ENCODE peak calls at places on chromosome 10, in nine cellular contexts. One of them, this sample, is unnamed. For H3K9me3, the result is how much of the 10 kb centered on the place peaks cover.

GRCh38 chr10:23918090-23918704 is 290.7 kb upstream of the KIAA1217 start:
- DNase-seq in gastrocnemius medialis: no peak
- DNase-seq in lower lobe of right lung: no peak
- DNase-seq in heart left ventricle: peak
- DNase-seq in CD8-positive, alpha-beta T cell: no peak
- DNase-seq in left lung: no peak
- DNase-seq in SJSA1: no peak
- DNase-seq in OCI-LY7: no peak
- DNase-seq in ovary: no peak
- DNase-seq in this sample: no peak

GRCh38 chr10:67969875-67970274 is 85.4 kb downstream of the SIRT1 start:
- DNase-seq in gastrocnemius medialis: no peak
- DNase-seq in lower lobe of right lung: no peak
- DNase-seq in heart left ventricle: no peak
- DNase-seq in CD8-positive, alpha-beta T cell: no peak
- DNase-seq in left lung: no peak
- DNase-seq in SJSA1: no peak
- DNase-seq in OCI-LY7: no peak
- DNase-seq in ovary: no peak
- DNase-seq in this sample: no peak

GRCh38 chr10:113045155-113046055 is 95.4 kb downstream of the TCF7L2 start:
- DNase-seq in gastrocnemius medialis: no peak
- DNase-seq in lower lobe of right lung: peak
- DNase-seq in heart left ventricle: no peak
- DNase-seq in CD8-positive, alpha-beta T cell: no peak
- DNase-seq in left lung: no peak
- DNase-seq in SJSA1: peak
- DNase-seq in OCI-LY7: no peak
- DNase-seq in ovary: no peak
- DNase-seq in this sample: no peak

GRCh38 chr10:116787018-116787674 is 44.8 kb upstream of the HSPA12A start:
- DNase-seq in gastrocnemius medialis: no peak
- DNase-seq in lower lobe of right lung: no peak
- DNase-seq in heart left ventricle: no peak
- DNase-seq in CD8-positive, alpha-beta T cell: no peak
- DNase-seq in left lung: no peak
- DNase-seq in SJSA1: no peak
- DNase-seq in OCI-LY7: no peak
- DNase-seq in ovary: no peak
- DNase-seq in this sample: no peak

GRCh38 chr10:15213461-15213861 is 45.0 kb upstream of the NMT2 start:
- DNase-seq in gastrocnemius medialis: no peak
- DNase-seq in lower lobe of right lung: no peak
- DNase-seq in heart left ventricle: no peak
- DNase-seq in CD8-positive, alpha-beta T cell: no peak
- DNase-seq in left lung: no peak
- DNase-seq in SJSA1: no peak
- DNase-seq in OCI-LY7: no peak
- DNase-seq in ovary: no peak
- DNase-seq in this sample: no peak

GRCh38 chr10:93481931-93482834 is at the start of gene MYOF:
- DNase-seq in gastrocnemius medialis: no peak
- DNase-seq in lower lobe of right lung: peak
- DNase-seq in heart left ventricle: peak
- DNase-seq in CD8-positive, alpha-beta T cell: peak
- DNase-seq in left lung: peak
- DNase-seq in SJSA1: peak
- DNase-seq in OCI-LY7: peak
- DNase-seq in ovary: peak
- DNase-seq in this sample: peak

GRCh38 chr10:60359066-60359465 is 30.6 kb downstream of the ANK3 start:
- DNase-seq in gastrocnemius medialis: no peak
- DNase-seq in lower lobe of right lung: no peak
- DNase-seq in heart left ventricle: no peak
- DNase-seq in CD8-positive, alpha-beta T cell: no peak
- DNase-seq in left lung: no peak
- DNase-seq in SJSA1: no peak
- DNase-seq in OCI-LY7: no peak
- DNase-seq in ovary: no peak
- DNase-seq in this sample: no peak

GRCh38 chr10:32952541-32953276 is 5.3 kb downstream of the ITGB1 start:
- DNase-seq in gastrocnemius medialis: no peak
- DNase-seq in lower lobe of right lung: no peak
- DNase-seq in heart left ventricle: no peak
- DNase-seq in CD8-positive, alpha-beta T cell: no peak
- DNase-seq in left lung: no peak
- DNase-seq in SJSA1: no peak
- DNase-seq in OCI-LY7: no peak
- DNase-seq in ovary: no peak
- DNase-seq in this sample: no peak

GRCh38 chr10:5976689-5977470 is 463 bp downstream of the IL15RA start:
- DNase-seq in gastrocnemius medialis: peak
- DNase-seq in lower lobe of right lung: peak
- DNase-seq in heart left ventricle: peak
- DNase-seq in CD8-positive, alpha-beta T cell: peak
- DNase-seq in left lung: peak
- DNase-seq in SJSA1: peak
- DNase-seq in OCI-LY7: peak
- DNase-seq in ovary: peak
- DNase-seq in this sample: peak

GRCh38 chr10:129955591-129956284 is 8.3 kb downstream of the EBF3 start:
- DNase-seq in gastrocnemius medialis: no peak
- DNase-seq in lower lobe of right lung: no peak
- DNase-seq in heart left ventricle: no peak
- DNase-seq in CD8-positive, alpha-beta T cell: no peak
- DNase-seq in left lung: no peak
- DNase-seq in SJSA1: no peak
- DNase-seq in OCI-LY7: no peak
- DNase-seq in ovary: no peak
- DNase-seq in this sample: peak

GRCh38 chr10:27747096-27747451 is 1.5 kb upstream of the MKX start:
- DNase-seq in gastrocnemius medialis: no peak
- DNase-seq in lower lobe of right lung: no peak
- DNase-seq in heart left ventricle: no peak
- DNase-seq in CD8-positive, alpha-beta T cell: no peak
- DNase-seq in left lung: no peak
- DNase-seq in SJSA1: no peak
- DNase-seq in OCI-LY7: no peak
- DNase-seq in ovary: no peak
- DNase-seq in this sample: no peak

GRCh38 chr10:79319372-79319771 is 27.9 kb upstream of the PPIF start:
- DNase-seq in gastrocnemius medialis: no peak
- DNase-seq in lower lobe of right lung: peak
- DNase-seq in heart left ventricle: no peak
- DNase-seq in CD8-positive, alpha-beta T cell: no peak
- DNase-seq in left lung: no peak
- DNase-seq in SJSA1: no peak
- DNase-seq in OCI-LY7: no peak
- DNase-seq in ovary: no peak
- DNase-seq in this sample: no peak

GRCh38 chr10:131437556-131438465 is 126.3 kb upstream of the TCERG1L start:
- DNase-seq in gastrocnemius medialis: no peak
- DNase-seq in lower lobe of right lung: no peak
- DNase-seq in heart left ventricle: no peak
- DNase-seq in CD8-positive, alpha-beta T cell: no peak
- DNase-seq in left lung: peak
- DNase-seq in SJSA1: no peak
- DNase-seq in OCI-LY7: no peak
- DNase-seq in ovary: no peak
- DNase-seq in this sample: no peak

GRCh38 chr10:62860946-62861345 is 44.8 kb upstream of the EGR2 start:
- DNase-seq in gastrocnemius medialis: no peak
- DNase-seq in lower lobe of right lung: no peak
- DNase-seq in heart left ventricle: no peak
- DNase-seq in CD8-positive, alpha-beta T cell: no peak
- DNase-seq in left lung: no peak
- DNase-seq in SJSA1: no peak
- DNase-seq in OCI-LY7: peak
- DNase-seq in ovary: no peak
- DNase-seq in this sample: peak

DNA sequence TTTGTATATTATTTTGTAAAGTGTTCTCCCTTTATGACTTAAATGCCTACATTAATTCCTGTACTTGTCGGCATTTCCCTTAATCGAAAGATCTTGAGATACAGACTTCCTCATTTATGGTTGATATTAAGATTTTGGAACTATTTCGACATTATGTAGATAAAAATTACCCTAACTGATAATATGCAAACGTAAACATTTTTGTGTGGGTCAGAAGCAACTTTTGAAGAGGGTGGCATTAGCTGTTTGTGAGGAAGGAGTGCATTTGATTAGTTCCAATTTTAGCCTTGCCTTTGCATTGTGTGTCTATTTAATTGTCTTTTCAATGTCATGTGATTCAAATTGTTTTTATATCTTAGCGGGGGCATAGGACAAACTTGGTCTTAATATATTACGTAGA is 114.7 kb downstream of the BICC1 start:
- DNase-seq in gastrocnemius medialis: no peak
- DNase-seq in lower lobe of right lung: no peak
- DNase-seq in heart left ventricle: no peak
- DNase-seq in CD8-positive, alpha-beta T cell: no peak
- DNase-seq in left lung: no peak
- DNase-seq in SJSA1: no peak
- DNase-seq in OCI-LY7: no peak
- DNase-seq in ovary: no peak
- DNase-seq in this sample: no peak
- H3K9me3 ChIP-seq in gastrocnemius medialis: under half
- H3K9me3 ChIP-seq in lower lobe of right lung: under half
- H3K9me3 ChIP-seq in heart left ventricle: under half
- H3K9me3 ChIP-seq in CD8-positive, alpha-beta T cell: under half
- H3K9me3 ChIP-seq in left lung: under half
- H3K9me3 ChIP-seq in SJSA1: under half
- H3K9me3 ChIP-seq in OCI-LY7: under half
- H3K9me3 ChIP-seq in ovary: under half
- H3K9me3 ChIP-seq in this sample: under half

DNA sequence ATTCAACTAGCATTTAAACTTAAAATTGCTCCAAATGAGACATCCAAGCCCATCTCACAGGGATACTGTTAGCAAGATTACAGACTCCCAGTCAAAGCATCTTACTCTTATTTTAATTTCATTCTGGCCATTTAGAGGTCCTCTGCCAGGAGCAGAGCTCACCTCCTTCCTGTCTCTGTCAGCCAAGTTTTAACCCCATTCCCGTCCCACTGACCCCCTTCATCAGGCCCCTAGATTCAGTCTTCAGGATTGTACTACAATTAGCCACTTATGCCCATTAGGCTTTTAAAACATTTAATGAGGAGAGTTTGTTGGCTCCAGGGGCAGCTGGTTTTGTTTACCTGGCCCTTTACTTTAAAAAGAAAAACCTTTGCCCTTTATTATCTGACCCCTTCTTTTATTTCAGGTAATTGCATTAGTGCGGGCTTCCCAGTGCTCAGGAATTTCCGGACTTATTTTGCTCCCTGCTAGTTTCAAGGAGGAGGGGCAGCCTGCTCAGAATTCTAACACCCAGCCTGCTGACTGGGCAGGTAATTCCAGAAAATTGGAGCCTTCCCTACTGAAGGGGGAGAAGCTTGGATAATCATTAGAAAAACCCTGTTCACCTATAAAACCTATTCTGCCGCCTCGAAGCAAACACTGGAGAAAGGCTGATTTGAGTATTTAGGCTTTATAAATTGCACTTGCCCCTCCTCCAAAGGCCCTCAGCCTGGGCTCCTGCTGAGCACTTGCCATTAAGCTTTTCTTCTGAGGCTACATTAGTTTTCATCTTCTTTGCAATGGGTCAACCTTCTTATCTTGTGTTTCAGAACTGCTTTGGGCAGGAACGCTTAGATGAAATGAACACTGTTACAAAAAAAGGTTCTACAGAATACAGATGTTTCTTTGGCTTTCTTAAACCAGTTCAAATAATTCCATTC is 200.5 kb upstream of the HPS1 start:
- DNase-seq in gastrocnemius medialis: no peak
- DNase-seq in lower lobe of right lung: no peak
- DNase-seq in heart left ventricle: no peak
- DNase-seq in CD8-positive, alpha-beta T cell: no peak
- DNase-seq in left lung: no peak
- DNase-seq in SJSA1: no peak
- DNase-seq in OCI-LY7: no peak
- DNase-seq in ovary: no peak
- DNase-seq in this sample: no peak
- H3K9me3 ChIP-seq in gastrocnemius medialis: under half
- H3K9me3 ChIP-seq in lower lobe of right lung: under half
- H3K9me3 ChIP-seq in heart left ventricle: under half
- H3K9me3 ChIP-seq in CD8-positive, alpha-beta T cell: under half
- H3K9me3 ChIP-seq in left lung: under half
- H3K9me3 ChIP-seq in SJSA1: under half
- H3K9me3 ChIP-seq in OCI-LY7: under half
- H3K9me3 ChIP-seq in ovary: under half
- H3K9me3 ChIP-seq in this sample: under half

DNA sequence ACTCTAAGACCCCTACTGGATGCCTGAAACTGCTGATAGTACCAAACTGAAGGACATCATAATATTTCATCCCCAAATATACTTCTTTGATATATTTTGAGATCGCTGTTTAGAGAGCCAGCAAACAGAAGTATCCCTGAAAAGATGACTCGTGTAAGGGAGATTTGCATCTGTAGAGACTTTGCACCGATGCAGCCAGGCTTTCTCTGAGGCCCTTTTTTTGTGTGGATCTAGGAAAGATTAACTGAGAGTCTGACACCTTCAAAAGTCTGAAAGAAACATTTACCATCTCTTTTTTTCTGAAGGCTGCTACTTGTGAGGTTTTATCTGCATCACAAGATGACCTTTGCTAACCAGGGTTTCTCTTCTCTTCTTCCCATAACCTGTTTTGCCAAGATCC is 717.2 kb upstream of the MBL2 start:
- DNase-seq in gastrocnemius medialis: no peak
- DNase-seq in lower lobe of right lung: no peak
- DNase-seq in heart left ventricle: no peak
- DNase-seq in CD8-positive, alpha-beta T cell: no peak
- DNase-seq in left lung: no peak
- DNase-seq in SJSA1: no peak
- DNase-seq in OCI-LY7: no peak
- DNase-seq in ovary: no peak
- DNase-seq in this sample: no peak
- H3K9me3 ChIP-seq in gastrocnemius medialis: under half
- H3K9me3 ChIP-seq in lower lobe of right lung: under half
- H3K9me3 ChIP-seq in heart left ventricle: under half
- H3K9me3 ChIP-seq in CD8-positive, alpha-beta T cell: under half
- H3K9me3 ChIP-seq in left lung: under half
- H3K9me3 ChIP-seq in SJSA1: under half
- H3K9me3 ChIP-seq in OCI-LY7: under half
- H3K9me3 ChIP-seq in ovary: under half
- H3K9me3 ChIP-seq in this sample: under half

DNA sequence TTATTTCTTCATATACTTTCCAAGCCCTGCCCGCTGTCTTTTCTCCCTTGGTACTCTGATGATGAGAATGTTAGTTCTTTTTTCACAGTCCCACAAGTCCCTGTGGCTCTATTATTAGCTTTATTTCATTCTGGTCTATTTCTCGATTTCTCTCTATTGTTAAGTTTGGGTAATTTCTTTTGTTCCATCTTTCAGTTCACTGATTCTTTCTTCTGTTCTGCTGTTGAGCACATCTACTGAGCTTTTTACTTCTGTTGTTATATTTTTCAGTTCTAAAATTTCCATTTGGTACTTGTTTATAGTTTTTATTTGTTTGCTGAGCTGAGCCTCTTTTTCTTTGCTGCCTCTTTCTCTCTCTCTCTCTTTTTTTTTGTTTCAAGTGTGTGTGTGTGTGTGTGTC is 102.9 kb downstream of the CCNY start:
- DNase-seq in gastrocnemius medialis: no peak
- DNase-seq in lower lobe of right lung: no peak
- DNase-seq in heart left ventricle: no peak
- DNase-seq in CD8-positive, alpha-beta T cell: no peak
- DNase-seq in left lung: no peak
- DNase-seq in SJSA1: no peak
- DNase-seq in OCI-LY7: no peak
- DNase-seq in ovary: no peak
- DNase-seq in this sample: no peak
- H3K9me3 ChIP-seq in gastrocnemius medialis: under half
- H3K9me3 ChIP-seq in lower lobe of right lung: under half
- H3K9me3 ChIP-seq in heart left ventricle: under half
- H3K9me3 ChIP-seq in CD8-positive, alpha-beta T cell: under half
- H3K9me3 ChIP-seq in left lung: under half
- H3K9me3 ChIP-seq in SJSA1: under half
- H3K9me3 ChIP-seq in OCI-LY7: under half
- H3K9me3 ChIP-seq in ovary: under half
- H3K9me3 ChIP-seq in this sample: under half

This sample was measured in small intestine.